ENCODE peak calls at places on chromosomes 1 and 21, in eight cellular contexts. One of them, this sample, is unnamed.

GRCh38 chr21:20527691-20528090 is 470.5 kb upstream of the NCAM2 start:
- DNase-seq in activated naive CD4-positive, alpha-beta T cell: no peak
- DNase-seq in astrocyte of the spinal cord: no peak
- DNase-seq in right cardiac atrium: no peak
- DNase-seq in AG04450: no peak
- DNase-seq in non-pigmented ciliary epithelial cell: no peak
- DNase-seq in H54: no peak
- DNase-seq in epithelial cell of esophagus: no peak
- DNase-seq in this sample: no peak

GRCh38 chr1:223704921-223705878 is 7.1 kb upstream of the CAPN2 start:
- DNase-seq in activated naive CD4-positive, alpha-beta T cell: no peak
- DNase-seq in non-pigmented ciliary epithelial cell: no peak
- DNase-seq in epithelial cell of esophagus: no peak
- DNase-seq in AG04450: no peak
- DNase-seq in astrocyte of the spinal cord: peak; percentile 84
- DNase-seq in right cardiac atrium: no peak
- DNase-seq in H54: no peak
- DNase-seq in this sample: no peak

GRCh38 chr1:163090321-163090945 is 21.3 kb downstream of the RGS4 start:
- DNase-seq in non-pigmented ciliary epithelial cell: no peak
- DNase-seq in astrocyte of the spinal cord: peak; percentile 75
- DNase-seq in H54: no peak
- DNase-seq in epithelial cell of esophagus: peak; percentile 75
- DNase-seq in activated naive CD4-positive, alpha-beta T cell: no peak
- DNase-seq in AG04450: peak; percentile 29
- DNase-seq in right cardiac atrium: no peak
- DNase-seq in this sample: no peak

GRCh38 chr1:41444246-41444645 is 40.2 kb downstream of the EDN2 start:
- DNase-seq in AG04450: no peak
- DNase-seq in right cardiac atrium: no peak
- DNase-seq in H54: no peak
- DNase-seq in astrocyte of the spinal cord: no peak
- DNase-seq in non-pigmented ciliary epithelial cell: no peak
- DNase-seq in epithelial cell of esophagus: no peak
- DNase-seq in activated naive CD4-positive, alpha-beta T cell: no peak
- DNase-seq in this sample: no peak

GRCh38 chr1:41282679-41283317 is 40.7 kb upstream of the SCMH1 start:
- DNase-seq in right cardiac atrium: peak; percentile 37
- DNase-seq in activated naive CD4-positive, alpha-beta T cell: no peak
- DNase-seq in non-pigmented ciliary epithelial cell: no peak
- DNase-seq in epithelial cell of esophagus: peak; percentile 34
- DNase-seq in H54: peak; percentile 62
- DNase-seq in AG04450: no peak
- DNase-seq in astrocyte of the spinal cord: no peak
- DNase-seq in this sample: peak; percentile 37

GRCh38 chr1:28811766-28812668 is at the start of gene OPRD1:
- DNase-seq in astrocyte of the spinal cord: no peak
- DNase-seq in H54: no peak
- DNase-seq in non-pigmented ciliary epithelial cell: no peak
- DNase-seq in AG04450: no peak
- DNase-seq in epithelial cell of esophagus: no peak
- DNase-seq in right cardiac atrium: no peak
- DNase-seq in activated naive CD4-positive, alpha-beta T cell: no peak
- DNase-seq in this sample: no peak

GRCh38 chr1:221437924-221438323 is 304.0 kb downstream of the DUSP10 start:
- DNase-seq in right cardiac atrium: no peak
- DNase-seq in non-pigmented ciliary epithelial cell: peak; percentile 90
- DNase-seq in AG04450: no peak
- DNase-seq in activated naive CD4-positive, alpha-beta T cell: no peak
- DNase-seq in H54: no peak
- DNase-seq in epithelial cell of esophagus: no peak
- DNase-seq in astrocyte of the spinal cord: peak; percentile 60
- DNase-seq in this sample: no peak

GRCh38 chr1:114756949-114757454 is 782 bp downstream of the CSDE1 start:
- DNase-seq in epithelial cell of esophagus: peak; percentile 86
- DNase-seq in H54: no peak
- DNase-seq in non-pigmented ciliary epithelial cell: no peak
- DNase-seq in activated naive CD4-positive, alpha-beta T cell: no peak
- DNase-seq in right cardiac atrium: peak; percentile 56
- DNase-seq in AG04450: no peak
- DNase-seq in astrocyte of the spinal cord: peak; percentile 29
- DNase-seq in this sample: no peak

GRCh38 chr1:83619497-83619896 is 379.4 kb downstream of the TTLL7 start:
- DNase-seq in epithelial cell of esophagus: no peak
- DNase-seq in right cardiac atrium: no peak
- DNase-seq in activated naive CD4-positive, alpha-beta T cell: no peak
- DNase-seq in H54: no peak
- DNase-seq in AG04450: no peak
- DNase-seq in non-pigmented ciliary epithelial cell: no peak
- DNase-seq in astrocyte of the spinal cord: no peak
- DNase-seq in this sample: no peak

GRCh38 chr1:185156321-185156853 is 366 bp downstream of the TRMT1L start:
- DNase-seq in astrocyte of the spinal cord: no peak
- DNase-seq in AG04450: no peak
- DNase-seq in non-pigmented ciliary epithelial cell: no peak
- DNase-seq in activated naive CD4-positive, alpha-beta T cell: no peak
- DNase-seq in right cardiac atrium: no peak
- DNase-seq in H54: peak; percentile 31
- DNase-seq in epithelial cell of esophagus: peak; percentile 16
- DNase-seq in this sample: no peak

GRCh38 chr1:46488343-46489168 is 1.1 kb upstream of the DMBX1 start:
- DNase-seq in astrocyte of the spinal cord: no peak
- DNase-seq in H54: no peak
- DNase-seq in right cardiac atrium: no peak
- DNase-seq in activated naive CD4-positive, alpha-beta T cell: no peak
- DNase-seq in epithelial cell of esophagus: peak; percentile 22
- DNase-seq in non-pigmented ciliary epithelial cell: no peak
- DNase-seq in AG04450: no peak
- DNase-seq in this sample: no peak

GRCh38 chr1:85580046-85580411 is 532 bp upstream of the CCN1 start:
- DNase-seq in right cardiac atrium: peak; percentile 31
- DNase-seq in epithelial cell of esophagus: peak; percentile 87
- DNase-seq in H54: no peak
- DNase-seq in AG04450: peak; percentile 47
- DNase-seq in non-pigmented ciliary epithelial cell: no peak
- DNase-seq in activated naive CD4-positive, alpha-beta T cell: no peak
- DNase-seq in astrocyte of the spinal cord: peak; percentile 79
- DNase-seq in this sample: no peak

GRCh38 chr1:172909606-172910326 is 141.0 kb downstream of the TNFSF18 start:
- DNase-seq in non-pigmented ciliary epithelial cell: peak; percentile 98
- DNase-seq in activated naive CD4-positive, alpha-beta T cell: no peak
- DNase-seq in H54: no peak
- DNase-seq in AG04450: peak; percentile 99
- DNase-seq in astrocyte of the spinal cord: peak; percentile 91
- DNase-seq in epithelial cell of esophagus: peak; percentile 53
- DNase-seq in right cardiac atrium: no peak
- DNase-seq in this sample: no peak

GRCh38 chr1:43979528-43980254 is 681 bp downstream of the B4GALT2 start:
- DNase-seq in astrocyte of the spinal cord: peak; percentile 40
- DNase-seq in AG04450: no peak
- DNase-seq in epithelial cell of esophagus: peak; percentile 59
- DNase-seq in non-pigmented ciliary epithelial cell: no peak
- DNase-seq in H54: peak; percentile 82
- DNase-seq in right cardiac atrium: peak; percentile 77
- DNase-seq in activated naive CD4-positive, alpha-beta T cell: no peak
- DNase-seq in this sample: peak; percentile 61

GRCh38 chr1:21930629-21931170 is 6.4 kb downstream of the HSPG2 start:
- DNase-seq in non-pigmented ciliary epithelial cell: no peak
- DNase-seq in right cardiac atrium: no peak
- DNase-seq in H54: no peak
- DNase-seq in astrocyte of the spinal cord: no peak
- DNase-seq in epithelial cell of esophagus: no peak
- DNase-seq in AG04450: no peak
- DNase-seq in activated naive CD4-positive, alpha-beta T cell: no peak
- DNase-seq in this sample: no peak

GRCh38 chr21:45982758-45983731 is 1.5 kb downstream of the COL6A1 start:
- DNase-seq in epithelial cell of esophagus: no peak
- DNase-seq in astrocyte of the spinal cord: no peak
- DNase-seq in right cardiac atrium: peak; percentile 26
- DNase-seq in AG04450: no peak
- DNase-seq in H54: no peak
- DNase-seq in activated naive CD4-positive, alpha-beta T cell: no peak
- DNase-seq in non-pigmented ciliary epithelial cell: no peak
- DNase-seq in this sample: peak; percentile 42

GRCh38 chr1:10960406-10960805 is 52.0 kb upstream of the TARDBP start:
- DNase-seq in astrocyte of the spinal cord: no peak
- DNase-seq in non-pigmented ciliary epithelial cell: no peak
- DNase-seq in activated naive CD4-positive, alpha-beta T cell: no peak
- DNase-seq in AG04450: no peak
- DNase-seq in H54: no peak
- DNase-seq in epithelial cell of esophagus: no peak
- DNase-seq in right cardiac atrium: no peak
- DNase-seq in this sample: no peak

GRCh38 chr1:166197597-166197996 is 30.8 kb upstream of the FAM78B start:
- DNase-seq in epithelial cell of esophagus: no peak
- DNase-seq in non-pigmented ciliary epithelial cell: no peak
- DNase-seq in astrocyte of the spinal cord: no peak
- DNase-seq in right cardiac atrium: no peak
- DNase-seq in H54: no peak
- DNase-seq in AG04450: no peak
- DNase-seq in activated naive CD4-positive, alpha-beta T cell: no peak
- DNase-seq in this sample: no peak

This sample was measured in mesothelial cell of epicardium.